ENCODE peak calls at places on chromosome X, in six cellular contexts. W, T, N, Z, H and O are unnamed samples.
A peak's percentile ranks its signal among the peaks of the same experiment; 100 is the strongest.

GRCh38 chrX:7163146-7163677 is 15.3 kb upstream of the PUDP start:
- DNase-seq in T (no peak), H (no peak), W (no peak), Z (no peak), N (no peak), O (no peak)

GRCh38 chrX:1614927-1615326 is at the start of gene ASMT:
- DNase-seq in Z (no peak), N (no peak), H (no peak), W (no peak), T (no peak), O (no peak)

GRCh38 chrX:71637253-71637618 is 18.9 kb upstream of the CXCR3 start:
- DNase-seq in H (no peak), N (no peak), W (no peak), Z (no peak), T (no peak), O (no peak)

GRCh38 chrX:47169273-47169672 is 24.3 kb downstream of the RBM10 start:
- DNase-seq in T (no peak), H (no peak), N (no peak), W (no peak), Z (no peak), O (no peak)

GRCh38 chrX:140817943-140818342 is 108.4 kb downstream of the LINC00632 start:
- DNase-seq in N (peak; percentile 47), Z (no peak), H (no peak), W (no peak), T (peak; percentile 58), O (no peak)

GRCh38 chrX:17814557-17814956 is 46.5 kb downstream of the RAI2 start:
- DNase-seq in Z (no peak), W (no peak), T (no peak), H (no peak), N (peak; percentile 3), O (no peak)

GRCh38 chrX:386239-386767 is 404 bp downstream of the PPP2R3B start:
- DNase-seq in Z (no peak), W (peak; percentile 67), N (no peak), T (peak; percentile 57), H (no peak), O (no peak)

GRCh38 chrX:106774981-106775380 is 27.5 kb upstream of the TBC1D8B start:
- DNase-seq in W (no peak), T (no peak), H (no peak), Z (no peak), N (no peak), O (no peak)

GRCh38 chrX:1443496-1444075 is 9.1 kb downstream of the ASMTL start:
- DNase-seq in T (no peak), H (no peak), W (no peak), N (no peak), Z (no peak), O (no peak)

DNA sequence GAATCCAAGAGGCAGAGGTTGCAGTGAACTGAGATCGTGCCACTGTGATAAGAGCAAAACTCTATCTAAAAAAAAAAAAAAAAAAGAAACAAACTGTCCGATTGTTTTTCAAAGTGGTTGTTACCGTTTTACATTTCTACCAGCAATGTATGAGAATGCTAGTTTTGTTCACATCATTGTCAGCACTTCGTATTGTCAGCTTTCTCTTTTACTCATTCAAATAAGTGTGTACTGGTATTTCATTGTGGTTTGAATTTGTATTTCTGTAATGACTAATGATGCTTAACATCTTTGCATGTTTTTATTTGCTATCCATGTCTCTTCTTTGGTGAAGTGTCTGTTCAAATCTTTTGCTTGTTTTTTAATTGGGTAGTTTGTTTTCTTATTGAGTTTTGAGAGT is 65.8 kb downstream of the GPR101 start:
- DNase-seq in T (no peak), H (no peak), W (no peak), Z (no peak), N (no peak), O (no peak)
- TF ChIP-seq CTCF in T (no peak), H (no peak), W (no peak), Z (no peak), N (no peak), O (no peak)

DNA sequence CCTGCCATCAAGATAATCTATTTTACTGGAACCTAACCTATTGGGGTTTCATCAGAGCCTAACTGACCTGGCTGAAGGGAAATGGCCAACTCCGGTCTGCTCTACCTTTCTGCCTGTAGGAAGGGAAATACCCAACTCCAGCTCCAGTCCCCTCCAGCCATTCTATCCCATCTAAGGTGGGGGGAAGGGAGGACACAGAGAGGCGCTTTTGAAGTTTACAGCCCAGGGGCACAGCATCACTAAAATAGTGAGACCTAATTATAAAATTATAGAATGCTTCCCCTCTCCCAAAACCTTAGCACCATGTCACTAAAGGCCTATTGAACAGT is 27.8 kb upstream of the ACSL4 start:
- DNase-seq in Z (no peak), H (no peak), T (no peak), N (no peak), W (no peak), O (no peak)
- TF ChIP-seq CTCF in Z (no peak), H (no peak), T (no peak), N (no peak), W (no peak), O (no peak)

DNA sequence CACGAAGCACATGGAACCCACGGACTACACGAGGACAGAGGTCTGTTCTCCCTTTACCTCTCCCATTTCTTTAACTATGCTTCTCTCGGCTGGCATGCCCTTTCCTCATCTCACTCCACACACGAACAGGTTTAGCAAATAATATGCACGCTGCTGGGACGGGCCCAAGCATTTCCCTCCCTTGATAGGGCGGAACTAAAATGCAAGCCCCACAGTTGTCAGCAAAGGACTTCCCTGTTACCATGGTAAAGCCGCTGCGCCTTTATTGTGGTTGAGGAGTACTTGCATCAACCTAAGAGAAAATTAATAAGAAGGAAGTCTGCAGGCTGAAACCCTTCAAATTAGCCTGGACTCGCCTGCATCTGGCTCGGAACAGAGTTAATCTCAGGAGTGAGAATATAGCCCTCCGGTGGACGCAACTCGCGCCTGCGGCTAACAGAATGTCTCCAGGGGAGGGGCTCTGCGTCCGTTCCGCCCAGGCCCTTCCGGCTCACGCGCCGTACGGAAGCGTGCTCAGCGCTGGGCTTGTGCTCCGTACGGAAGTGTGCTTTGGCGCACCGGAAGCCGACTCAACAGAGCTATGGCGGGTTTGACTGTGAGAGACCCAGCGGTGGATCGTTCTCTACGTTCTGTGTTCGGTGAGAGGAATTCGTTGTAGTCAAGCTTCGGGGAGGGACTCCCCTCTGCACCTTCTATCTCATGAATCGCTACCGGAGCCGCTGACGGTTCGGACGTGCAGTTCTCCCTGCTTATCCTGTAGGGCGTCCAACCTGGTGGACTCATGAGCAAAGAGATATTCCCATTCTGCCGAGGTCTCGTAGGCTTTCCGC is at the start of gene CSTF2:
- DNase-seq in H (peak; percentile 69), N (peak; percentile 85), W (peak; percentile 87), T (peak; percentile 88), Z (peak; percentile 84), O (peak; percentile 68)
- TF ChIP-seq CTCF in H (no peak), N (peak; percentile 5), W (no peak), T (no peak), Z (no peak), O (no peak)

GRCh38 chrX:15815779-15816452 is 25.6 kb downstream of the ZRSR2 start:
- DNase-seq in W (no peak), T (peak; percentile 31), H (no peak), N (peak; percentile 31), Z (peak; percentile 31), O (no peak)
- TF ChIP-seq CTCF in W (peak; percentile 49), T (peak; percentile 49), H (peak; percentile 41), N (peak; percentile 23), Z (peak; percentile 28), O (no peak)

DNA sequence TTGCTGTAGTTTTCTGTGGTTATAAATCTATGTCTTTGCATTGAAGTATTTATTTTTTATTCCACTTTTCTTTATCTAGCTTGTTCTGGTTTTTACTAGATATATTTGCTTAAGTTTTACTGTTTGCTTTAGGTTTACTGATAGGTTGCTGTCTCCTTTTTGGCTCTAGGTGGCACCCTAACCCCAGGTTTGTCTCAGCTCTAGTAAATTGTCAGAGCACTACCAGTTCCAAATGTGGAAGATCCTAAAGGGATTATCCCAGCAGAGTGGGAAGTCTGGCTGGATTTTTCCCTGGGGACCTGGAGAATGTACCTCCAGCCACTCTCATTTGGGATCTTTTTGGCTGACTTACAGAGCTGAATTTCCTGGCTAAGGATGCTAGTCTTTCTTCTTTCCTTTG is 106.1 kb downstream of the PBDC1 start:
- DNase-seq in N (peak; percentile 64), T (peak; percentile 37), W (peak; percentile 11), H (peak; percentile 41), Z (peak; percentile 43), O (no peak)
- TF ChIP-seq CTCF in N (peak; percentile 56), T (peak; percentile 77), W (peak; percentile 79), H (peak; percentile 72), Z (peak; percentile 46), O (no peak)